ENCODE peak calls at places on chromosomes 2 and 18, in six cellular contexts. D is NCI-H774, G is kidney glomerular epithelial cell, E is psoas muscle, X is NCI-H1092 treated with DMSO at 0.1 percent for 48 hours, S is activated T-cell treated with anti-CD3 and anti-CD28 coated beads for 1 hour. N is an unnamed sample.

GRCh38 chr2:9895669-9896068 is 52.4 kb downstream of the TAF1B start:
- DNase-seq in E (no peak), D (no peak), G (no peak), S (no peak), X (no peak), N (no peak)

GRCh38 chr18:74427442-74428112 is 29.5 kb downstream of the DIPK1C start:
- DNase-seq in S (no peak), D (no peak), G (no peak), E (no peak), X (no peak), N (no peak)

GRCh38 chr2:222319576-222320440 is 21.0 kb upstream of the PAX3 start:
- DNase-seq in G (no peak), S (no peak), D (peak; percentile 56), X (peak; percentile 86), E (peak; percentile 66), N (no peak)

GRCh38 chr2:116719841-116720240 is 1094.7 kb upstream of the DDX18 start:
- DNase-seq in S (no peak), G (no peak), D (peak; percentile 64), E (no peak), X (peak; percentile 80), N (no peak)

GRCh38 chr18:6929370-6930102 is 188.1 kb downstream of the LAMA1 start:
- DNase-seq in E (no peak), G (no peak), X (no peak), D (peak; percentile 32), S (no peak), N (no peak)

GRCh38 chr2:241467777-241468570 is 40.4 kb downstream of the STK25 start:
- DNase-seq in G (no peak), X (no peak), S (no peak), D (no peak), E (no peak), N (no peak)

GRCh38 chr2:14451312-14451711 is 181.2 kb upstream of the LRATD1 start:
- DNase-seq in X (peak; percentile 0), G (no peak), S (no peak), E (no peak), D (no peak), N (no peak)

GRCh38 chr2:212863185-212863588 is 288.2 kb downstream of the IKZF2 start:
- DNase-seq in D (no peak), X (no peak), E (no peak), S (no peak), G (peak; percentile 12), N (no peak)

GRCh38 chr2:224171226-224171625 is 132.1 kb upstream of the SERPINE2 start:
- DNase-seq in X (peak; percentile 12), G (no peak), S (no peak), E (no peak), D (no peak), N (no peak)

GRCh38 chr2:72548081-72548764 is 277.6 kb downstream of the EXOC6B start:
- DNase-seq in X (no peak), G (no peak), E (no peak), D (no peak), S (no peak), N (no peak)

GRCh38 chr2:37569986-37570688 is 101.3 kb downstream of the CDC42EP3 start:
- DNase-seq in S (no peak), E (no peak), X (no peak), D (no peak), G (no peak), N (no peak)

GRCh38 chr2:236691799-236692167 is 122.2 kb downstream of the ACKR3 start:
- DNase-seq in D (no peak), G (no peak), S (no peak), X (no peak), E (no peak), N (no peak)

GRCh38 chr2:86650188-86650587 is 26.5 kb upstream of the RNF103 start:
- DNase-seq in S (no peak), X (no peak), G (no peak), D (no peak), E (no peak), N (no peak)

GRCh38 chr2:216535454-216535995 is 36.9 kb downstream of the RPL37A start:
- DNase-seq in X (no peak), S (no peak), D (no peak), G (peak; percentile 97), E (peak; percentile 68), N (peak; percentile 44)

GRCh38 chr2:444937-445884 is 157.3 kb upstream of the ALKAL2 start:
- DNase-seq in S (no peak), D (no peak), X (no peak), E (no peak), G (no peak), N (no peak)

GRCh38 chr2:219522111-219523030 is 8.1 kb downstream of the ASIC4 start:
- DNase-seq in S (no peak), D (no peak), G (peak; percentile 37), X (no peak), E (no peak), N (no peak)

GRCh38 chr18:57649536-57650495 is 28.2 kb upstream of the NARS1 start:
- DNase-seq in E (no peak), D (no peak), G (no peak), S (no peak), X (no peak), N (peak; percentile 50)

GRCh38 chr2:70541481-70542020 is 12.1 kb downstream of the TGFA start:
- DNase-seq in D (no peak), S (no peak), X (no peak), E (no peak), G (peak; percentile 51), N (no peak)

GRCh38 chr2:15507061-15507460 is 54.1 kb downstream of the NBAS start:
- DNase-seq in S (no peak), X (no peak), D (no peak), E (no peak), G (no peak), N (no peak)

GRCh38 chr2:223600056-223600455 is 2.1 kb downstream of the SCG2 start:
- DNase-seq in G (no peak), S (no peak), X (no peak), E (no peak), D (no peak), N (no peak)

GRCh38 chr2:167018590-167018989 is 130.3 kb downstream of the XIRP2 start:
- DNase-seq in D (no peak), S (no peak), X (no peak), G (no peak), E (no peak), N (no peak)

GRCh38 chr18:21112140-21112473 is 494 bp upstream of the ROCK1 start:
- DNase-seq in G (peak; percentile 79), S (peak; percentile 15), D (no peak), X (no peak), E (no peak), N (no peak)

GRCh38 chr2:219706823-219707281 is 79.4 kb downstream of the SLC4A3 start:
- DNase-seq in G (no peak), S (no peak), X (no peak), E (peak; percentile 62), D (no peak), N (peak; percentile 70)

GRCh38 chr2:25497229-25497861 is 155.6 kb upstream of the DNMT3A start:
- DNase-seq in X (no peak), G (no peak), E (no peak), S (no peak), D (no peak), N (no peak)

GRCh38 chr2:55168221-55169154 is 63.6 kb downstream of the CLHC1 start:
- DNase-seq in G (peak; percentile 79), X (peak; percentile 51), D (peak; percentile 55), E (no peak), S (peak; percentile 23), N (peak; percentile 90)

GRCh38 chr2:188378551-188378950 is 86.9 kb downstream of the GULP1 start:
- DNase-seq in D (no peak), E (no peak), S (no peak), X (peak; percentile 21), G (no peak), N (no peak)

GRCh38 chr2:158777077-158777476 is 18.0 kb upstream of the DAPL1 start:
- DNase-seq in E (no peak), D (no peak), G (no peak), X (no peak), S (no peak), N (no peak)

GRCh38 chr2:109020217-109020637 is 31.2 kb upstream of the EDAR start:
- DNase-seq in X (no peak), E (no peak), S (no peak), D (no peak), G (no peak), N (peak; percentile 6)

GRCh38 chr2:19775315-19775714 is 126.5 kb downstream of the TTC32 start:
- DNase-seq in X (no peak), E (no peak), D (no peak), S (no peak), G (no peak), N (peak; percentile 15)

N was measured in lower leg skin.